ENCODE peak calls at places on chromosomes 5 and 9, in seven cellular contexts. M is GM12878, T is sigmoid colon, B is Peyer's patch, I is A549, O is suprapubic skin, W is stomach. C is an unnamed sample.

GRCh38 chr9:14183001-14183400 is 130.9 kb downstream of the NFIB start:
- DNase-seq in O (no peak), I (no peak), T (no peak), B (no peak), M (no peak), W (no peak), C (no peak)

GRCh38 chr5:61229416-61229815 is 67.1 kb upstream of the SMIM15 start:
- DNase-seq in O (no peak), I (no peak), B (no peak), W (no peak), M (no peak), T (no peak), C (no peak)

GRCh38 chr5:32827981-32828380 is 116.9 kb downstream of the NPR3 start:
- DNase-seq in I (no peak), W (no peak), B (no peak), T (no peak), O (no peak), M (no peak), C (no peak)

GRCh38 chr5:180640765-180641565 is 8.4 kb downstream of the FLT4 start:
- DNase-seq in O (peak; percentile 73), M (no peak), W (peak; percentile 22), T (no peak), I (no peak), B (no peak), C (no peak)

GRCh38 chr9:16976427-16976826 is 106.0 kb upstream of the BNC2 start:
- DNase-seq in T (no peak), O (no peak), W (no peak), I (no peak), B (no peak), M (no peak), C (no peak)

GRCh38 chr9:96626912-96627311 is 7.3 kb upstream of the CDC14B start:
- DNase-seq in O (no peak), B (no peak), M (no peak), W (no peak), I (no peak), T (no peak), C (no peak)

GRCh38 chr5:135814254-135814653 is 20.2 kb upstream of the SLC25A48 start:
- DNase-seq in W (no peak), T (no peak), I (no peak), M (no peak), B (no peak), O (no peak), C (no peak)

GRCh38 chr9:35972093-35972492 is 14.1 kb upstream of the OR2S2 start:
- DNase-seq in O (no peak), T (no peak), B (no peak), M (no peak), I (no peak), W (no peak), C (no peak)

GRCh38 chr9:93286252-93287188 is 102.6 kb downstream of the WNK2 start:
- DNase-seq in I (no peak), M (no peak), B (no peak), W (no peak), T (no peak), O (no peak), C (no peak)

GRCh38 chr9:37528652-37529072 is 42.9 kb downstream of the POLR1E start:
- DNase-seq in T (no peak), M (no peak), O (no peak), W (no peak), I (no peak), B (no peak), C (no peak)

GRCh38 chr5:63928451-63928850 is 33.8 kb downstream of the HTR1A start:
- DNase-seq in W (no peak), M (no peak), O (no peak), B (no peak), T (no peak), I (no peak), C (no peak)

GRCh38 chr9:116390306-116391228 is 237.0 kb downstream of the PAPPA start:
- DNase-seq in M (no peak), B (no peak), W (no peak), I (no peak), O (no peak), T (no peak), C (no peak)

GRCh38 chr9:28938981-28939380 is 1365.7 kb upstream of the C9orf72 start:
- DNase-seq in I (no peak), T (no peak), O (no peak), W (no peak), M (no peak), B (no peak), C (no peak)

GRCh38 chr5:73188764-73189521 is 15.9 kb downstream of the TMEM174 start:
- DNase-seq in W (no peak), I (no peak), M (no peak), O (no peak), B (no peak), T (no peak), C (no peak)

GRCh38 chr5:174625591-174626365 is 98.6 kb upstream of the MSX2 start:
- DNase-seq in I (no peak), T (peak; percentile 43), O (no peak), B (no peak), W (no peak), M (no peak), C (no peak)

GRCh38 chr9:35484406-35484805 is 5.5 kb upstream of the RUSC2 start:
- DNase-seq in B (no peak), M (no peak), O (no peak), I (no peak), T (no peak), W (no peak), C (no peak)

GRCh38 chr5:11319851-11320580 is 559.0 kb upstream of the DAP start:
- DNase-seq in M (no peak), T (no peak), B (no peak), W (no peak), O (no peak), I (no peak), C (no peak)

GRCh38 chr9:121631115-121631514 is 20.3 kb upstream of the DAB2IP start:
- DNase-seq in O (no peak), W (no peak), B (no peak), M (no peak), I (no peak), T (no peak), C (no peak)

GRCh38 chr5:39197556-39197955 is 21.8 kb downstream of the FYB1 start:
- DNase-seq in T (no peak), O (no peak), I (peak; percentile 46), W (no peak), M (no peak), B (no peak), C (no peak)

GRCh38 chr9:35903049-35903448 is 3.0 kb upstream of the HRCT1 start:
- DNase-seq in B (no peak), I (peak; percentile 74), W (no peak), M (no peak), T (no peak), O (no peak), C (no peak)

DNA sequence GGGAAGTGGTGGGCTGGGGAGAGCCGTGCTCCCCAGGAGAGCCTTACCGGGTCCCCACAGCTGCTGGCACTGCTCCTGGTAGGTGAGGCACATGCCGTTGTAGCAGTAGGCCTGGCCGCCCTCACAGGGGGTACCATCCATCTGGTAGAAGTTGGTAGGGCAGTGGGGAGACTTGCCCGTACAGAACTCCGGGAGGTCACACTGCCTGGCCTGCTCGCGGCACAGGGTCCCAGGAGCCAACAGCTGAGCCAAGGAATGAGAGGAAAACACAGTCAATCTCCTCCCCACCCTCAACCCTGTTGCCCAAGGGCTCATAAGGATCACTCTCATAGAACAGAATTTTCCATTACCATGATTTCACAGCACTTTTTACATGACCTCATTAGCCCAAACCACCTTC is 36.8 kb downstream of the NIPAL4 start:
- DNase-seq in T (peak; percentile 42), M (no peak), I (no peak), B (no peak), O (no peak), W (no peak), C (no peak)
- H3K4me1 ChIP-seq in T (no peaks in the 10 kb centered on the region), M (peaks cover 26% of the 10 kb centered on the region), I (no peaks in the 10 kb centered on the region), B (peaks cover 11% of the 10 kb centered on the region), O (no peaks in the 10 kb centered on the region), W (no peaks in the 10 kb centered on the region), C (no peaks in the 10 kb centered on the region)

DNA sequence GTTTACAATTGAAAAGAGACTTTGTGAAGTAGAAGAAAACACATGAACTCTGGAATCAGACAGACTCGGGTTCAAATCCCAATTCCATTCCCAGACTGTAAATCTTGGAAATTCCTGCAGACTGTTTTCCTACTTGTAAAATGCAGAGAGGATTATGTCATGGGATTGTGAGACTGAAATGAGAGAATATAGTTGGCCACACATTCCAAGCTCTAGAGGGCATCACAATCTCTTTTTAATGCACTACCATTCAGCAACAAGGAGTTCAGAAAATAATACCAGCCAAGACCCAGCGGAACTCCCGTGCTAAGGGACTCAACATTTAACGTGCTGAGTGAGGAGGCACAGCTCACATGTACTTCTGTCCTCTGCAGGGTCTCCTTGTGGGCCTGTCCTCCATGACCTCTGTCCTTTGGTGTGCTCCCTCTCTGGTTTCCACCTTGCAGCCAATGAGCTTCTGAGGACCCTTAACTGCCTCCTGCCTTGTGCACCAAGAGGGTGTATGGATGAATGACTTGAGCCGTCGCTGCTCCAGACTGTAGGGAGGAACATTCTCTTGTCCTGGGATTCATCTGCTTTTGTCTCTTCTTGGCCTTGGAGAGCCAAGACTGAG is 263.5 kb downstream of the NTRK2 start:
- DNase-seq in O (no peak), B (no peak), W (no peak), T (no peak), M (no peak), I (no peak), C (no peak)
- TF ChIP-seq POLR2A in O (no peak), B (no peak), W (no peak), T (no peak), M (no peak), I (no peak), C (no peak)

DNA sequence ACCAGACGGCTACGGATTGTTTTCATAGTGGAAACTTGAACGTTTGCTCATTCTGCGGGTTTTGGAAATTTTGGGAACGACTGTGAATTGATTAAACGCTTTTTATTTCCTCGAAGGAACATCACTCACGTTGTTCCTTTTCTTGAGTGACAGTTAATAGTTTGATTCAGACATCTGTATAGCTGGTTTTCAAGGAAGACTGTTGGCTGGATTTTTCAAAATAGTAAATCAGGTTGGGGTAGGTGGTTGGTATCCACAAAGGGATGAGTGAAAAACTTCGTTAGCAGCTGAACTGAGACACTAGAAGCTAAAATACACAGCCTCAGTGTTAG is 1.1 kb downstream of the TGFBR1 start:
- DNase-seq in B (no peak), I (no peak), O (no peak), M (no peak), W (no peak), T (no peak), C (no peak)
- H3K4me1 ChIP-seq in B (peaks cover 16% of the 10 kb centered on the region), I (peaks cover 32% of the 10 kb centered on the region), O (peaks cover 49% of the 10 kb centered on the region), M (peaks cover 8% of the 10 kb centered on the region), W (peaks cover 65% of the 10 kb centered on the region), T (peaks cover 46% of the 10 kb centered on the region), C (peaks cover 27% of the 10 kb centered on the region)

DNA sequence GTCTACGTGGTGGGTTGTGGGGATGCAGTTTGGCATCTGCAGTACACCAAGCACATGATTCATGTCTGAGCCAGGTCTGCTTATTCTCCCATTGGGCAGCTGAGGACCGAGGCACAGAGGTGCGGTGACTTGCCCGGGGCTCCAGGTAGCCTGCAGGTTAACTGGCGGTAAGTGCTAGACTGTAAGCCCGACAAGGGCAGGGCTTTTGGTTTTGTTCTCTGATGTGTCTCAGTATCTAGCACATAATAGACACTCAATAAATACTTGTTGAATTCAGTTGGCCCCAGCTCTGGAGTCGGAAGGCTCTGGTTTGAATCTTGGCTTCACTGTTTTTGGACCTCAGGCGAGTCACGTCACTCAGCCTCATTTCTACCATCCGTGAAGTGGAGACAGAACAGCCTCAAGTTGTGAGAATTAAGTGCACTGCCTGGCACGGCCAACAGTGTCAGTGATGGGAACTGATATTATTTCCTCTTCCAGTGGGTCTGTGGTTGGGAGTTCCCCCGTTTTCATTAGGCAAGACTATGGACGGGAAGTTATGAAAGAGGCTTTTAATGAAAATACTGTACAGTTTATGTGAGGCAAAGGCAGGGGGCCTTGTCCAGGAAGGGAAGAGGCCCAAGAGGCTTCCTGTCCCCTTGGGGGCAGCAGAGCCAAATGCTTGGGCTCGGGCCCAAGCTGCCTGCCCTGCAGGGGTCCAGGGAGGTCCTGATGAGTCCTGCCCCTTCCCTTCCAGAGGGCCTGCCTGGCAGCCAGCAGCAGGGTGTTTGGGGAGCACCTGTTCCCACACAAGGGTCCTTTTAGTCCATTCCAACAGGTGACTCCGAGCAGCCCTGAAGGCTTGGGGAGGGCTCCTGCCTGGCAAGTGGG is 3.3 kb downstream of the PRELID1 start:
- DNase-seq in I (no peak), M (no peak), W (no peak), O (peak; percentile 70), T (no peak), B (no peak), C (no peak)
- TF ChIP-seq POLR2A in I (no peak), M (no peak), W (no peak), O (no peak), T (no peak), B (no peak), C (no peak)

C was measured in esophagus squamous epithelium.